ENCODE peak calls at places on chromosome 20, in four cellular contexts. Z is IMR-90, E is GM12878, B is K562. L is an unnamed sample.

GRCh38 chr20:64150756-64151633 is 13.3 kb upstream of the MYT1 start:
- DNase-seq in B (no peak), Z (no peak), E (no peak), L (no peak)

GRCh38 chr20:42739692-42740091 is 450.0 kb downstream of the PTPRT start:
- DNase-seq in E (no peak), B (no peak), Z (no peak), L (no peak)

GRCh38 chr20:51862796-51863195 is 60.5 kb upstream of the SALL4 start:
- DNase-seq in B (no peak), E (no peak), Z (peak), L (no peak)

GRCh38 chr20:19122395-19122794 is 90.0 kb upstream of the SLC24A3 start:
- DNase-seq in B (no peak), E (no peak), Z (no peak), L (no peak)

GRCh38 chr20:33433465-33433864 is 10.1 kb downstream of the SNTA1 start:
- DNase-seq in Z (no peak), E (no peak), B (no peak), L (no peak)

GRCh38 chr20:49508435-49509199 is 26.1 kb upstream of the KCNB1 start:
- DNase-seq in Z (peak), E (peak), B (peak), L (peak)

GRCh38 chr20:37846573-37846972 is 56.4 kb upstream of the VSTM2L start:
- DNase-seq in E (no peak), Z (no peak), B (no peak), L (no peak)

GRCh38 chr20:1381753-1382591 is 10.9 kb downstream of the FKBP1A start:
- DNase-seq in E (no peak), Z (peak), B (no peak), L (no peak)

GRCh38 chr20:38303908-38304379 is at the start of gene BPI:
- DNase-seq in Z (no peak), E (no peak), B (no peak), L (no peak)

GRCh38 chr20:30630761-30631160 is 626.7 kb upstream of the DEFB115 start:
- DNase-seq in Z (no peak), B (no peak), E (no peak), L (no peak)

GRCh38 chr20:23407770-23408467 is 13.4 kb downstream of the NAPB start:
- DNase-seq in E (no peak), Z (no peak), B (no peak), L (no peak)

GRCh38 chr20:45104786-45105185 is 3.9 kb upstream of the KCNS1 start:
- DNase-seq in Z (peak), B (no peak), E (no peak), L (peak)

DNA sequence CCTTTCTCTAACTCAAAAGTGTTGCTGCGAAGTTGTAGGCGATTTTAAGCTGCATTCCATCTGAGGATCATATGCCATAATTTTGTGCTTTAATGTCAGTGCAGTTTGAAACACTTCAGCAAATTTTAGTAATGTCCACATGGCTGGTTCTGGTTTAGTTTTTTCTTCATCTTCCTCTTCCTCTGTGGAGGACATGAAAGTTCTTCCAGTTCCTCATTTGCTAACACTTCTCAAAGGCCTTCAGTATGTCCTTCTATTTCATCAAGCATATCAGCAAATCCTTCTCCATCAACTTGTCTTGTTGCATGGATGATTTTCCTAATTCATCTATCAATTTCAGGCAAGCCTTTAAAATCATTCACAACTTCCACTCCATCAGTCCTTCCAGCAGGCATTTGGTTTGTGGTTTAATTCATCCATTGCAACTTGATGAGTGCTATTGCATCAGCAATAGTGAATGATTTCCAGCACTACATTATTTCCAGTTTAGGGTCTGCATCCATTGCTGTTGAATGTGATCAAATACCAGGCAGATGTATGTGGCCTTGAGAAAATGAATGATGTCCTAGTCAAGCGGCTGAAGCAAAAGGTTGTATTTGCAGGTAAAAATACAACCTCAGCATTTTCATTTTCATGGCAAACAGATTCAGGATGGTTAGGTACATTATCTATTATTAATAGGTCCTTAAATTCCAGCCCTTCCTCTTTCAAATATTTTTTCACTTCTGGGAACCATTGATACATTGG is 20.2 kb downstream of the SHLD1 start:
- DNase-seq in B (no peak), E (no peak), Z (peak), L (no peak)
- TF ChIP-seq FOS in B (no peak), E (no peak), Z (no peak), L (no peak)

DNA sequence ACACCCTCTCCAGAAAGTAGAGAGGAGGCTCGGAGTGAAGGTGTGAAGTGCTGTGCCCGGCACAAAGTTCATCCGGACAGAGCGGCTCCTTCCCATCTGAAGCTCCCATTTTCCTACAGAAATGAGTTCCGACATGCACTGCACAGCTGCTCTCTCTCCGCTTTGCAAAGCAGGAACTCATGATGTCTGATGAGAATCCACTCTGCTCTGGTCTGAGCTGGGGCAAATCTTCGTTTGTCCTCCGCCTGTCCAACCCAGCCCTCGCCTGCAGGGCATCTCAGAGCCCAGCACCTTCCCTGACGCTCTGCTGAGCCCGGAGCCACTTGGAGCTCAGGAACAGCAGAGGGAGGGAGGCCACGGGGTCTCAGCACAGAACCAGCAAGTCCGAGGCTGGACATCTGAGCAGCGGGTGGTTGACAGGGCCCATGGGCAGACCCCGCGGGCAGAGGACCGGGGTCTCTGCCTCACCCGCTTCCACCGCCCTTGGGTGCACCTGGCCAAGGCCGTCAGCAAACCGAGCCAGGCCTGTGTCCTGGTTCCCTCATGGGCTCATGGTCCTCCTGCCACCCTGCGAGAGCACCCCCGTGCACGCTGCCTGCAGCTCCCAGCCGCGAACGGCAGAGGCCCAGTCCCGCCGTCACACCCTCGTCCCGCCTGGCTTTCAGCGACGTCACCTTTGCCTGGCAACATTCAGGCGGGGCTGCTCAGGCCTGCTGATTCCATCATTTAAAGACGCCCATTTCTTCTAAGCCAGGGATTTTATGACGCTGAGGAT is 78.5 kb upstream of the BHLHE23 start:
- DNase-seq in B (no peak), Z (no peak), E (no peak), L (no peak)
- TF ChIP-seq FOS in B (no peak), Z (no peak), E (no peak), L (no peak)

GRCh38 chr20:53079483-53079810 is 107.3 kb downstream of the TSHZ2 start:
- DNase-seq in E (no peak), Z (no peak), B (no peak), L (no peak)

GRCh38 chr20:53080969-53081871 is 109.1 kb downstream of the TSHZ2 start:
- DNase-seq in Z (peak), E (no peak), B (no peak), L (peak)

GRCh38 chr20:53080412-53080962 is 108.3 kb downstream of the TSHZ2 start:
- DNase-seq in E (no peak), B (no peak), Z (no peak), L (no peak)

GRCh38 chr20:53078761-53079482 is 106.8 kb downstream of the TSHZ2 start:
- DNase-seq in Z (no peak), B (no peak), E (no peak), L (no peak)

DNA sequence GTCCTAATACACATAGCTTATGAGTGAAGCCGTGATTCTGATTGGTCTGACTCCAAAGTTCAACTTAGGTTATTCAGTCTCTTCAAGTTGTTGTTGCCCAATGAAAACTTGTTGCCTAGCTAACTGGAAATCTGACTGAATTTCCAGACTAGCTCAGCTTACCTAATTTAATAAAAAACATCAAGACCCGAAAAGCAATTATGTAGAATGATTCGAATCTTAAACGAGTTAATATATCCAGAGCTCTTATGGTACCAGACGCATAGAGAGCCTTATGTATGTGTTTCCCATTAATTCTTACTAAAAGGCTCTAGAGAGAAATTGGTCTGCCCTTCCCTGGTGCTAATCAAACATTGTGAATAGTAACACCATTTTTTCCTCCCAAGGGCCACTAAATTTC is 107.7 kb downstream of the TSHZ2 start:
- DNase-seq in E (no peak), B (no peak), Z (no peak), L (no peak)
- TF ChIP-seq FOS in E (no peak), B (no peak), Z (no peak), L (no peak)

GRCh38 chr20:57280221-57280620 is 13.8 kb upstream of the BMP7 start:
- DNase-seq in E (no peak), B (no peak), Z (no peak), L (no peak)
- TF ChIP-seq FOS in E (no peak), B (no peak), Z (no peak), L (no peak)

DNA sequence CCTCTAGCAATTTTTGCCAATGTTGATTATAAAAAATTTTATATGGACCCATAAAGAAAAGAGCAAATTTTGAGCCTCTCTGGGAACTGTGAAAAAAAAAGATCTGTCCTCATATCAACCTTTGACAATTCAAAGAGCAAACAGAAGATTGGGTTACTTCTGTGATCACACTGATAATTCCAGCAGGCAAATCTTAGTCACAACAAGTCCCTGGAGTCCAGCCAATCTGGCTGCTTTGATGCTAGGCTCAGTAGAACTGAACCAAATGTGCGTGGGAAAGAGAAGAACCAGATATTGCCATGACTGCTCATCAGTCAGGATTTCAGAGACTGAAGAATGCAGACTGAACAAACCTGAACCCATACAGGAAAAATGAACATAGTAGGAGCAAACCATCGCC is 438.4 kb upstream of the FLRT3 start:
- DNase-seq in B (no peak), Z (no peak), E (no peak), L (peak)
- TF ChIP-seq FOS in B (no peak), Z (no peak), E (no peak), L (no peak)

DNA sequence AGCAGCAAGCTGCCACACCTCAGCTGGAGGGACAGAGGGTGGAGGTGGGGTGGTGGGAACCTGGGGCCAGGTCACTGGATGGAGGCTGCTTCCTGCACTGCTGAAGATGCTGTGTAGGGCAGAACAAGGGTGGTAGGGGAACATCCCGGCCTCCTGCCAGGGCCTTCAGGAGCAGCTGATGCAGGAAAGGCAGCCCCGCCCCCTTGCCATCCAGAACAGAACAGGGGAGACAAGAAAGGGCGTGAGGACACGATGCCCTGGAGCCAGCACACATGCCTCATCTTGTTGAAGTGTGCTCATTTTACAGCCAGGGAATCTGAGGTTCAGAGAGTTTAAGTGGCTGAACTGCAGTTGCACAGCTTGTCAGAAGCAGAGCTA is 43.1 kb upstream of the PHACTR3 start:
- DNase-seq in E (no peak), Z (no peak), B (no peak), L (no peak)
- TF ChIP-seq FOS in E (no peak), Z (no peak), B (no peak), L (no peak)

DNA sequence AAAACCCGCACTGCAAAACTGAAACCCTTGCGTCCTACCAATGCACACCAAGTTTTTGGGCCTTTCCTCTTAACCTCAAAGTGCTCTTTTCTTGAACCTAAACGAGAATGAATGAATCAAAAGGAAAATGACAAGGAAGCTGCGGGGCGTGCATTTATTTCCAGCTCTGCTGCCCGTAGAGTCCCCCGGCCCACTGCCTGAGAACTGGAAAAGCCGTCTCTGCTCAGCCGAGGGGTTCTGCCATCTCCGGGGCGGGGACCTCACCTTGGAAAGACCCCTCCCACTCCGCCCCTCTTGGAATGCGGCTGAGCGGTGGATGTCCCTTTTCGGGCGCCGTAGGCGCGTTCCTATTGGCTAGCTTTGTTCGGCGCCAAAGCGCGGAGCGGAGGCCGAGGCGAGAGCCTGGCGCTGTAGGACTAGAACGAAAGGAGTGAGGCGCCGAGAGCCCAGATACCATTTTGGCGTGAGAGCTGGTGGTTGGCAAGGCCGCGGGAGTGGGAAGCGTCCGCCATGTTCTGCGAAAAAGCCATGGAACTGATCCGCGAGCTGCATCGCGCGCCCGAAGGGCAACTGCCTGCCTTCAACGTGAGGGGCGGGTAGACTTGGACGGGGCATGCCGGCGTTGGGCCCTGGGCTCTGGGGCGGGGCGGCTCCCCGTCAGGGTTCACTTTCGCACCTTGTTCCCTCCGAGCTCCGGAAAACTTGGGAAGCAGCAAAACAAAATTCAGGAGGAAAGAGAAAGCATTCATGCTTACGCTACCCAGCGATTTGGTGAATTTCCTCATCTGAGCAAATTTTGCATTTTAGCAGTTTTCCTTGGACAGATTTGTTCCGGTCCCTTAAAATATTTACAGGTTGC is at the start of gene GINS1:
- DNase-seq in B (peak), E (peak), Z (peak), L (peak)
- TF ChIP-seq FOS in B (peak), E (no peak), Z (no peak), L (no peak)

DNA sequence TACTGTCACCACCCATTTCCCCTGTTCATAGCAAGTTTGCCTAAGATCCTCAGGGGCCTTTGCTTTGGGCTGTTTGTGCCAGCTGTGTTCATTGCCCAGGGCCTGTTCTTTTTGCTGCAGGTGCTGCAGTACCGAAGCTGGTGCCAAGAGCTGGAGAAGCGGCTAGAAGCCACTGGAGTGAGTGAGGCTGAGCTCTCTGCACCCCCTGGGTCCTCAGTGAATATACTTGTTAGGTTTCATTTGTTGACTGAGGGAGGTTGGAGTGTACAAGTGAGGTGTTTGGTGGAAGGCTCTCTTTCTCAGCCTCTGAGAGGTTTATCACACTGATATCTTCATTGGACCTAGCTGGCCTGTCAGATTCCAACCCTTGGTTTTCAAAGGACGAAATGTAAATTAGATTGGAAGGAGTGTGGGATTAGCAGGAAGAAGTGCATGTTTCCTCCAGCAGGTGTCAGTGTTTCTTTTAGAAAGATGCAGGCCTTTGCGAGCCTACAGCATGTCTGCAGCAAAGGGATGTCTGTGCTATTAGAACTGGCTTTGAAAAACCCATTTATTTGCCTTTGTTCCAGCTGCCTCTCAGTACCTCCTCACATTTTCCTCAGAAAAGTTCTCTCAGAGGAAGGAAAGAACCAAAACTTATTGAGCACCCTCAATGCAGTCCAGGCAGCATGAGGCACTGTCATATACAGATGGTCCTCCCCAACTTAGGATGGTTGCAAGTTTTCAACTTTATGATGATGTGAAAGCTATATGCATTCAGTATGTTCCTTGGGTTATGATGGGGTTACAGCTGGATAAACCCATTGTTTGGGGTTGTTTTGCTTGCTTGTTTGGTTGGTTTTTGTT is 8.3 kb downstream of the CEP250 start:
- DNase-seq in E (no peak), B (peak), Z (peak), L (peak)
- TF ChIP-seq FOS in E (no peak), B (no peak), Z (no peak), L (no peak)

GRCh38 chr20:43969501-43969900 is 54.8 kb downstream of the TOX2 start:
- DNase-seq in Z (no peak), B (no peak), E (no peak), L (no peak)
- TF ChIP-seq FOS in Z (no peak), B (no peak), E (no peak), L (no peak)

L was measured in endothelial cell of umbilical vein.